ENCODE peak calls at places on chromosomes 11 and 22, in five cellular contexts. Q is stimulated activated naive CD8-positive, alpha-beta T cell treated with anti-CD3 and anti-CD28 coated beads, Interleukin-15, amount 100 ng/mL, for 72 hours; N is cardiac septum; B is left colon; G is NCI-H1417. H is an unnamed sample.

GRCh38 chr22:21632237-21632895 is at the start of gene CCDC116:
- DNase-seq in Q (no peak), N (peak; percentile 81), B (no peak), G (no peak), H (no peak)

GRCh38 chr11:92199991-92200390 is 24.6 kb upstream of the FAT3 start:
- DNase-seq in Q (no peak), N (no peak), B (no peak), G (no peak), H (no peak)

GRCh38 chr22:39727541-39727940 is 157.0 kb downstream of the CACNA1I start:
- DNase-seq in Q (no peak), N (peak; percentile 49), B (no peak), G (no peak), H (no peak)

GRCh38 chr11:121212696-121213567 is 79.6 kb upstream of the SC5D start:
- DNase-seq in Q (no peak), N (no peak), B (no peak), G (no peak), H (no peak)

GRCh38 chr11:5203366-5203765 is 2.9 kb upstream of the OR51V1 start:
- DNase-seq in Q (no peak), N (no peak), B (no peak), G (no peak), H (no peak)

GRCh38 chr11:109123811-109124787 is 297.9 kb upstream of the C11orf87 start:
- DNase-seq in Q (no peak), N (no peak), B (no peak), G (no peak), H (no peak)

GRCh38 chr22:47174671-47175111 is 412.2 kb downstream of the TBC1D22A start:
- DNase-seq in Q (no peak), N (peak; percentile 55), B (peak; percentile 18), G (no peak), H (no peak)

GRCh38 chr11:46920709-46921108 is 2.4 kb upstream of the LRP4 start:
- DNase-seq in Q (no peak), N (no peak), B (peak; percentile 47), G (no peak), H (no peak)

GRCh38 chr11:118078972-118079411 is 2.1 kb downstream of the TMPRSS4 start:
- DNase-seq in Q (no peak), N (no peak), B (no peak), G (peak; percentile 61), H (peak; percentile 32)

GRCh38 chr11:61917043-61917356 is 366 bp downstream of the RAB3IL1 start:
- DNase-seq in Q (no peak), N (no peak), B (no peak), G (no peak), H (no peak)

GRCh38 chr22:33000342-33001280 is 57.6 kb downstream of the SYN3 start:
- DNase-seq in Q (peak; percentile 17), N (peak; percentile 76), B (no peak), G (peak; percentile 5), H (peak; percentile 6)

GRCh38 chr11:111697910-111698309 is 68.3 kb downstream of the PPP2R1B start:
- DNase-seq in Q (no peak), N (no peak), B (no peak), G (no peak), H (no peak)

GRCh38 chr22:44144046-44144569 is 36.6 kb upstream of the PARVG start:
- DNase-seq in Q (no peak), N (no peak), B (no peak), G (no peak), H (no peak)

GRCh38 chr11:13761250-13761649 is 92.8 kb downstream of the FAR1 start:
- DNase-seq in Q (no peak), N (no peak), B (no peak), G (no peak), H (no peak)

GRCh38 chr11:128501576-128502549 is 85.5 kb downstream of the ETS1 start:
- DNase-seq in Q (no peak), N (no peak), B (no peak), G (no peak), H (no peak)

GRCh38 chr11:456533-456932 is 6.5 kb downstream of the PTDSS2 start:
- DNase-seq in Q (no peak), N (no peak), B (no peak), G (no peak), H (no peak)

GRCh38 chr11:100978442-100978841 is 151.2 kb downstream of the PGR start:
- DNase-seq in Q (no peak), N (no peak), B (no peak), G (no peak), H (no peak)

GRCh38 chr11:95977534-95978174 is 53.7 kb upstream of the MTMR2 start:
- DNase-seq in Q (no peak), N (no peak), B (no peak), G (no peak), H (no peak)

GRCh38 chr11:12547953-12548650 is 126.1 kb upstream of the TEAD1 start:
- DNase-seq in Q (no peak), N (no peak), B (no peak), G (no peak), H (no peak)

GRCh38 chr22:39528681-39529486 is 3.7 kb downstream of the RPS19BP1 start:
- DNase-seq in Q (peak; percentile 90), N (peak; percentile 95), B (peak; percentile 91), G (peak; percentile 86), H (peak; percentile 73)

GRCh38 chr11:134643115-134643514 is 231.1 kb upstream of the B3GAT1 start:
- DNase-seq in Q (no peak), N (no peak), B (no peak), G (no peak), H (no peak)

GRCh38 chr11:40302669-40303068 is 1156.8 kb downstream of the LRRC4C start:
- DNase-seq in Q (no peak), N (no peak), B (no peak), G (no peak), H (no peak)

GRCh38 chr11:15327786-15328231 is 213.1 kb downstream of the INSC start:
- DNase-seq in Q (no peak), N (peak; percentile 79), B (peak; percentile 30), G (peak; percentile 75), H (peak; percentile 31)

GRCh38 chr11:114073506-114074381 is 14.2 kb downstream of the ZBTB16 start:
- DNase-seq in Q (peak; percentile 43), N (peak; percentile 68), B (no peak), G (no peak), H (no peak)

GRCh38 chr11:35043933-35044332 is 95.0 kb upstream of the CD44 start:
- DNase-seq in Q (no peak), N (no peak), B (no peak), G (no peak), H (peak; percentile 31)

GRCh38 chr11:100687032-100687629 is at the start of gene ARHGAP42:
- DNase-seq in Q (peak; percentile 42), N (peak; percentile 86), B (peak; percentile 69), G (peak; percentile 78), H (no peak)

H was measured in NCI-H2227 treated with DMSO at 0.1 percent for 48 hours.